ENCODE peak calls at places on chromosome 5, in five cellular contexts. G is IMR-90, V is GM12878, F is SK-N-SH, O is K562. W is an unnamed sample.

GRCh38 chr5:177303121-177303924 is at the start of the genes PRELID1 and RAB24:
- DNase-seq in G (peak; percentile 74), V (no peak), F (peak; percentile 98), O (peak; percentile 92), W (peak; percentile 84)

GRCh38 chr5:1973391-1974013 is 90.8 kb upstream of the IRX4 start:
- DNase-seq in G (no peak), V (no peak), F (no peak), O (no peak), W (no peak)

GRCh38 chr5:97071101-97071500 is 71.3 kb downstream of the LIX1 start:
- DNase-seq in G (peak; percentile 93), V (no peak), F (no peak), O (no peak), W (no peak)

GRCh38 chr5:86983208-86983607 is 284.5 kb upstream of the RASA1 start:
- DNase-seq in G (no peak), V (no peak), F (no peak), O (no peak), W (no peak)

GRCh38 chr5:14190194-14191164 is 47.3 kb downstream of the TRIO start:
- DNase-seq in G (peak; percentile 99), V (no peak), F (no peak), O (no peak), W (peak; percentile 85)

GRCh38 chr5:116395708-116396203 is 178.9 kb downstream of the SEMA6A start:
- DNase-seq in G (no peak), V (no peak), F (no peak), O (no peak), W (no peak)

GRCh38 chr5:42759456-42759855 is 2.8 kb downstream of the CCDC152 start:
- DNase-seq in G (no peak), V (no peak), F (no peak), O (no peak), W (no peak)

GRCh38 chr5:161847896-161848510 is at the start of gene GABRA1:
- DNase-seq in G (no peak), V (no peak), F (no peak), O (no peak), W (no peak)

GRCh38 chr5:133853972-133854371 is 114.5 kb downstream of the C5orf15 start:
- DNase-seq in G (no peak), V (no peak), F (no peak), O (no peak), W (no peak)

GRCh38 chr5:96146675-96147074 is 185.0 kb upstream of the ELL2 start:
- DNase-seq in G (peak; percentile 95), V (peak; percentile 27), F (no peak), O (peak; percentile 11), W (no peak)

GRCh38 chr5:6056280-6056679 is 322.1 kb downstream of the MED10 start:
- DNase-seq in G (no peak), V (no peak), F (no peak), O (no peak), W (no peak)

GRCh38 chr5:35393901-35394300 is 163.6 kb upstream of the PRLR start:
- DNase-seq in G (no peak), V (peak; percentile 20), F (no peak), O (no peak), W (no peak)

GRCh38 chr5:111735829-111736228 is 21.2 kb downstream of the NREP start:
- DNase-seq in G (peak; percentile 98), V (no peak), F (no peak), O (no peak), W (peak; percentile 20)
- TF ChIP-seq RAD21 in G (no peak), V (no peak), F (no peak), O (no peak), W (no peak)

GRCh38 chr5:112549127-112549526 is 130.1 kb upstream of the EPB41L4A start:
- DNase-seq in G (no peak), V (no peak), F (no peak), O (no peak), W (no peak)

GRCh38 chr5:112551437-112552018 is 132.5 kb upstream of the EPB41L4A start:
- DNase-seq in G (peak; percentile 72), V (no peak), F (peak; percentile 42), O (peak; percentile 44), W (peak; percentile 56)

GRCh38 chr5:112546946-112547647 is 128.0 kb upstream of the EPB41L4A start:
- DNase-seq in G (no peak), V (no peak), F (no peak), O (no peak), W (no peak)

GRCh38 chr5:112549605-112550161 is 130.6 kb upstream of the EPB41L4A start:
- DNase-seq in G (no peak), V (no peak), F (no peak), O (no peak), W (no peak)

DNA sequence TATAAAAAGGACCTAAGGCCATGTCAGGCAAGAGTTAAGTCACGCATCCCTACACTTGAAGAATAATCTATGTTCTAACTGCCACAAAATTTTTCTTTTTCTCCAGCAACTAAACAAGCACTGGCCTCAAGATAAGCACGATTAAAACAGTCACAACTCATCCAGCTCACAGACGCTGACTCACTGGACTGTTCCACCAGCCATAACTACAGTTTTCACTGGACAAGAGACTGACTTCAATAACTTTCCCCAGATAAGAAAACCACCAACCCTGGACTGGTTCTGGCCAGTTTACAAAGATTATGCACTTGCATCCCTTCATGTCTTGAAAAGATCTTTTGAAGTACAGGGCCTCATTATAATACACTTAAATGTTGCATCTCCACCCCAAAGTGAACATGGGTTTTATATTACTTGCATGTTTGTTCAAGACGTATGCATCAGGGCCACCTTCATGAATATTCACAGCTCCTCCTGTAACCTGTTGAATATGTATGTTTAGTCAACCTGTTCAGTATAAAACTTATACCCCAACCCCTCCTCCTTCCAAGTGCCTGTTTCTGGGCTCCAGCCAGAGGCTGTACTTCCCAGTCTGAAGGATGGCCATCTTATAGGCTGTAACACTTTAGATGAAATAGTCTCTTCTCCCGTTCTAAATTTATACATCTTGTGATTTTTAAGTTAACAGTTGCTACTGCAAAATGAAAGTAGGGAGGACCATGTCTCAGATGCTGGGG is 129.3 kb upstream of the EPB41L4A start:
- DNase-seq in G (peak; percentile 83), V (no peak), F (no peak), O (peak; percentile 40), W (no peak)
- TF ChIP-seq RCOR1 in G (no peak), V (no peak), F (no peak), O (peak; percentile 8), W (no peak)

DNA sequence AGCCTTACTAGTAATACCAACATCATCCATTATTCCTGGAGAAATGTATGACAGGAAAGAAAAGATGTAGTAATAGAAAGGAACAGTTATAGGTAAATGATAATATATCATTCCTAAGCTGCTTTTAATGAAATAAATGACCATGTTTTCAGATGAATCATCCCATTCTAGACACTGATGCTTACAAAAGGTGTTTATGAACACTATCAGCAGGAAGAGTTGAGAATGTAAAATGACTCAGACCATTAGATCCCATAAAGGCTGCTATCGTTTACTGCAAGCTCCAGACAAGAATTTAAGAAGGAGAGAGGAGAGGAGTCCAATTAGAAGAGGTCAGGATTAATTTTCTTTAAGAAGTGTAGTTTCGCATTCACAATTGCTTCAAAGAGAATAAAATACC is 1033.5 kb downstream of the EFNA5 start:
- DNase-seq in G (no peak), V (no peak), F (no peak), O (no peak), W (no peak)
- TF ChIP-seq RAD21 in G (no peak), V (no peak), F (no peak), O (no peak), W (no peak)

DNA sequence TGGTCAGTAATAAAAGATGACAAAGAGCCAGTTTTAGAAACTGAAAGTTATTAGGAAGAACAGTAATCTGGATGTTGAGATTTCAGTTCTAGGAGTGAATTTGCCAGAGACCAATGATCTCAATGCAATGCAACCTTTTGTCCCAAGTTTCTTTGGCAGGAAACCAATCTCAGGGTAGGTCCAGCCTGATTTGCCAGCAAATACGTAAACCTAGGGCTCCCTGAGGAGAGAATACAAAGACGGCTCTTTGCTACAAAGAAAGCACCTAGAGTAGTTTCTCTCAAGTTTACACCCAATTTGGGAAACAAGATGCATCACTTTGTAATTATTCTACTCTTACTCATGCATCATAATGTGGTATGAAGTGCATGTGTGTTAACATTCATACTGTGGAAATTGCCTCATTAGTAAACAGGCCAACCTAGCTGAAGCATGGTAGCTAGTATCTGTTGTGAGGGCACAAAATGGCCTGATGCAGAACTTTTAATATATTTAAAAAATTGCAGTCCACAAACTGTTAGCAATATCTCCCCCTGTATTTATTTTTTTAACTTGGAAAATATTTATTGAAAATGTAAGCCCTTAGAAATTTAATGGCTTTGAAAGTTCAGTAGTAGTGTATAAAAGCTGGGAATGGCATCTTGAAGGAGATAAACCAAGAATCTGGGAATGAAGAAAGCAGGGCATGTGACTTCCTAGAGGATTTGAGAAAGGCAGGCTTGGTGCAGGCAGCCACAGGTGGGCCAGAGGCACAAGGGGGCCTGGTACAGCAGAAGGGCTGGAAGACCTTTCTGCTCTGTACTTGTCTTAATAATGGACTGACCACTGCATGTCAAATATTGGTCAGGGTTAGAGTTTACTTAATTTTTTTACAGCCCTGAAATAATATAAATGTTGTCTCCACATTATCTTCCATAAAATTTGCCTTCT is 59.5 kb downstream of the MAST4 start:
- DNase-seq in G (no peak), V (no peak), F (no peak), O (no peak), W (no peak)
- TF ChIP-seq RCOR1 in G (no peak), V (no peak), F (no peak), O (no peak), W (no peak)

GRCh38 chr5:135629666-135630065 is 50.9 kb upstream of the CXCL14 start:
- DNase-seq in G (no peak), V (no peak), F (no peak), O (no peak), W (no peak)

GRCh38 chr5:135629164-135629563 is 50.4 kb upstream of the CXCL14 start:
- DNase-seq in G (no peak), V (no peak), F (no peak), O (no peak), W (no peak)

GRCh38 chr5:135635471-135635870 is 56.7 kb upstream of the CXCL14 start:
- DNase-seq in G (no peak), V (no peak), F (no peak), O (no peak), W (no peak)

GRCh38 chr5:135631356-135631755 is 52.6 kb upstream of the CXCL14 start:
- DNase-seq in G (no peak), V (no peak), F (no peak), O (no peak), W (no peak)

GRCh38 chr5:135632806-135633205 is 54.0 kb upstream of the CXCL14 start:
- DNase-seq in G (no peak), V (no peak), F (no peak), O (no peak), W (no peak)
- TF ChIP-seq RAD21 in G (no peak), V (no peak), F (no peak), O (no peak), W (no peak)